ENCODE peak calls at places on chromosomes 13 and 19, in five cellular contexts. B is lung, D is psoas muscle, U is stomach, L is upper lobe of left lung. Y is an unnamed sample.

GRCh38 chr13:59468396-59468795 is 695.3 kb downstream of the DIAPH3 start:
- DNase-seq in B (no peak), D (no peak), U (no peak), L (no peak), Y (no peak)

GRCh38 chr13:33262997-33263396 is 22.6 kb downstream of the STARD13 start:
- DNase-seq in B (no peak), D (no peak), U (no peak), L (no peak), Y (no peak)

GRCh38 chr19:3360494-3361383 is 5.6 kb upstream of the NFIC start:
- DNase-seq in B (no peak), D (peak; percentile 72), U (peak; percentile 66), L (peak; percentile 93), Y (peak; percentile 70)

GRCh38 chr13:37811441-37811840 is 58.1 kb downstream of the TRPC4 start:
- DNase-seq in B (no peak), D (no peak), U (no peak), L (no peak), Y (no peak)

GRCh38 chr13:100787899-100788298 is 113.3 kb upstream of the TMTC4 start:
- DNase-seq in B (no peak), D (no peak), U (no peak), L (no peak), Y (no peak)

GRCh38 chr19:34236035-34236793 is 18.1 kb upstream of the GARRE1 start:
- DNase-seq in B (no peak), D (no peak), U (no peak), L (no peak), Y (no peak)

GRCh38 chr19:48551437-48552302 is at the start of gene SULT2B1:
- DNase-seq in B (peak; percentile 54), D (no peak), U (peak; percentile 85), L (peak; percentile 86), Y (peak; percentile 80)

GRCh38 chr19:40686882-40687524 is 3.4 kb downstream of the NUMBL start:
- DNase-seq in B (no peak), D (no peak), U (no peak), L (peak; percentile 61), Y (peak; percentile 65)

GRCh38 chr13:77544365-77544764 is 8.9 kb downstream of the SCEL start:
- DNase-seq in B (peak; percentile 65), D (peak; percentile 58), U (peak; percentile 38), L (no peak), Y (peak; percentile 50)

GRCh38 chr19:48481191-48481500 is 12.0 kb downstream of the CYTH2 start:
- DNase-seq in B (no peak), D (no peak), U (no peak), L (no peak), Y (no peak)

GRCh38 chr13:25148005-25148798 is 23.9 kb downstream of the AMER2 start:
- DNase-seq in B (no peak), D (no peak), U (no peak), L (no peak), Y (no peak)

GRCh38 chr19:4516939-4517300 is 1.4 kb downstream of the PLIN4 start:
- DNase-seq in B (no peak), D (peak; percentile 69), U (no peak), L (peak; percentile 67), Y (no peak)

GRCh38 chr13:98299954-98300350 is 122.9 kb upstream of the RNF113B start:
- DNase-seq in B (no peak), D (no peak), U (no peak), L (no peak), Y (no peak)

GRCh38 chr19:34556500-34556899 is 74.9 kb downstream of the WTIP start:
- DNase-seq in B (no peak), D (no peak), U (no peak), L (no peak), Y (peak; percentile 55)

GRCh38 chr19:16594681-16595091 is 22.5 kb upstream of the SLC35E1 start:
- DNase-seq in B (no peak), D (no peak), U (no peak), L (no peak), Y (no peak)

GRCh38 chr19:44847144-44848035 is 1.3 kb downstream of the NECTIN2 start:
- DNase-seq in B (peak; percentile 78), D (peak; percentile 69), U (peak; percentile 92), L (peak; percentile 93), Y (peak; percentile 86)

GRCh38 chr13:78875792-78876580 is 217.0 kb upstream of the OBI1 start:
- DNase-seq in B (no peak), D (no peak), U (no peak), L (peak; percentile 59), Y (no peak)

GRCh38 chr19:1455002-1455335 is 5.0 kb downstream of the APC2 start:
- DNase-seq in B (no peak), D (no peak), U (peak; percentile 54), L (no peak), Y (peak; percentile 64)

GRCh38 chr19:1747285-1748114 is 5.8 kb upstream of the ONECUT3 start:
- DNase-seq in B (no peak), D (no peak), U (peak; percentile 73), L (no peak), Y (no peak)

GRCh38 chr13:26502826-26503225 is 54.7 kb upstream of the WASF3 start:
- DNase-seq in B (no peak), D (peak; percentile 44), U (no peak), L (no peak), Y (no peak)

GRCh38 chr19:58009666-58010301 is 7.2 kb upstream of the ZNF606 start:
- DNase-seq in B (peak; percentile 59), D (peak; percentile 77), U (peak; percentile 72), L (peak; percentile 93), Y (peak; percentile 75)

GRCh38 chr13:80870186-80870585 is 529.3 kb upstream of the SPRY2 start:
- DNase-seq in B (no peak), D (no peak), U (no peak), L (no peak), Y (no peak)

GRCh38 chr13:23749288-23749880 is 139.8 kb downstream of the MIPEP start:
- DNase-seq in B (no peak), D (no peak), U (no peak), L (no peak), Y (no peak)

GRCh38 chr13:23750383-23751121 is 138.6 kb downstream of the MIPEP start:
- DNase-seq in B (no peak), D (no peak), U (no peak), L (no peak), Y (no peak)

GRCh38 chr13:23748109-23748508 is 141.1 kb downstream of the MIPEP start:
- DNase-seq in B (no peak), D (no peak), U (no peak), L (no peak), Y (no peak)

GRCh38 chr13:23751195-23751594 is 138.0 kb downstream of the MIPEP start:
- DNase-seq in B (no peak), D (no peak), U (no peak), L (no peak), Y (no peak)

GRCh38 chr13:23748591-23748990 is 140.6 kb downstream of the MIPEP start:
- DNase-seq in B (no peak), D (no peak), U (no peak), L (no peak), Y (no peak)
- H3K27me3 ChIP-seq in B (no peaks in the 10 kb centered on the region), D (no peaks in the 10 kb centered on the region), U (no peaks in the 10 kb centered on the region), L (no peaks in the 10 kb centered on the region), Y (no peaks in the 10 kb centered on the region)

GRCh38 chr13:28137556-28137955 is 789 bp upstream of the PAN3 start:
- DNase-seq in B (no peak), D (no peak), U (no peak), L (no peak), Y (no peak)

GRCh38 chr13:28140433-28141125 is 2.2 kb downstream of the PAN3 start:
- DNase-seq in B (no peak), D (no peak), U (no peak), L (no peak), Y (no peak)

GRCh38 chr13:28136916-28137315 is 1.4 kb upstream of the PAN3 start:
- DNase-seq in B (no peak), D (no peak), U (no peak), L (no peak), Y (no peak)

GRCh38 chr13:28138012-28138755 is at the start of gene PAN3:
- DNase-seq in B (peak; percentile 91), D (peak; percentile 93), U (peak; percentile 94), L (peak; percentile 99), Y (peak; percentile 97)

DNA sequence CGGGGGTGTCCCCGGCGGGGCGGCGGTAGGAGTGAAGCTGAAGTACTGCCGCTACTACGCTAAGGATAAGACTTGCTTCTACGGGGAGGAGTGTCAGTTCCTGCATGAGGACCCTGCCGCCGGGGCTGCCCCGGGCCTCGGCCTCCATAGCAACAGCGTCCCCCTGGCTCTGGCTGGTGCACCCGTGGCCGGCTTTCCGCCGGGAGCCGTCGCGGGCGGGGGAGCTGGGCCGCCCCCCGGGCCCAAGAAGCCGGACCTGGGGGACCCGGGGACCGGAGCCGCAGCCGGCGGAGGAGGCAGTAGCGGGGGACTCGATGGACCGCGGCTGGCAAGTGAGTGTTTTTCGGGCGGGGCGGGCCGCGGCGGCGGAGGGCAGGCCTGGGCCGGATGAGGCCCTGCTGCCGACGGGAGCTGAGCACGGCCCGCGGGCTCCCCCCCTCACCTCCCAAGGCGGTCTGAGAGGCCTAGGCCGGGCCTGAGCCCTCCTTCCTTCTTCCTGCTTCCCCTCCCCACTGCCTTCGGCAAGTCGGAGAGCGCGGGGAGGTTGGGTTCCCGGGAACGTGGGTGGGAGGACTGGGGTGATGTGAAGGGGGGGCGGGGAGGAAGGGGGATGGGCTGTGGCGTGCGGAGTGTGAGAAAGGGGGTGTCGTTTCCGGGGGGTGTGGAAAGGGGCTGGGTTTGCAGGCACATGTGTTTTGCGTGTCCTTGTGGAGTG is 568 bp downstream of the PAN3 start:
- DNase-seq in B (peak; percentile 89), D (peak; percentile 84), U (peak; percentile 77), L (peak; percentile 95), Y (peak; percentile 81)
- TF ChIP-seq CTCF in B (no peak), D (no peak), U (no peak), L (no peak), Y (no peak)

GRCh38 chr13:40568672-40569350 is 97.6 kb downstream of the FOXO1 start:
- DNase-seq in B (no peak), D (no peak), U (no peak), L (no peak), Y (no peak)
- H3K4me1 ChIP-seq in B (peaks cover 15% of the 10 kb centered on the region), D (peaks cover 81% of the 10 kb centered on the region), U (peaks cover 38% of the 10 kb centered on the region), L (peaks cover 10% of the 10 kb centered on the region), Y (peaks cover 28% of the 10 kb centered on the region)

GRCh38 chr19:50172726-50173125 is 9.6 kb upstream of the IZUMO2 start:
- DNase-seq in B (no peak), D (no peak), U (no peak), L (no peak), Y (no peak)
- H3K27me3 ChIP-seq in B (no peaks in the 10 kb centered on the region), D (peaks cover 1% of the 10 kb centered on the region), U (peaks cover 46% of the 10 kb centered on the region), L (no peaks in the 10 kb centered on the region), Y (no peaks in the 10 kb centered on the region)

Y was measured in pancreas.